ENCODE peak calls at places on chromosome 17, in five cellular contexts. K, H, W, N and C are unnamed samples. For H3K4me1, the result is how much of the 10 kb centered on the place peaks cover.

GRCh38 chr17:66538776-66539175 is 236.4 kb downstream of the PRKCA start:
- DNase-seq in N (no peak), W (no peak), K (no peak), H (no peak), C (no peak)

GRCh38 chr17:975321-975982 is 4.1 kb downstream of the NXN start:
- DNase-seq in N (no peak), K (no peak), W (no peak), H (no peak), C (peak)

GRCh38 chr17:7922499-7923289 is 6.6 kb upstream of the RNF227 start:
- DNase-seq in H (peak), N (peak), K (peak), W (peak), C (peak)

GRCh38 chr17:42845918-42846593 is 1.7 kb downstream of the AOC2 start:
- DNase-seq in H (no peak), K (no peak), W (no peak), N (no peak), C (no peak)

GRCh38 chr17:49003557-49004511 is 6.6 kb downstream of the IGF2BP1 start:
- DNase-seq in K (no peak), N (no peak), H (peak), W (no peak), C (no peak)

GRCh38 chr17:38443356-38444026 is 15.2 kb downstream of the ARHGAP23 start:
- DNase-seq in N (no peak), K (no peak), W (no peak), H (no peak), C (peak)

GRCh38 chr17:1143573-1143972 is 36.2 kb downstream of the ABR start:
- DNase-seq in N (no peak), W (no peak), H (peak), K (no peak), C (no peak)

GRCh38 chr17:2393954-2394749 is 6.7 kb downstream of the MNT start:
- DNase-seq in K (no peak), H (peak), W (no peak), N (no peak), C (no peak)

GRCh38 chr17:81844327-81844851 is 9.5 kb upstream of the PPP1R27 start:
- DNase-seq in H (no peak), W (no peak), K (no peak), N (no peak), C (no peak)

GRCh38 chr17:21278304-21279197 is 6.0 kb upstream of the MAP2K3 start:
- DNase-seq in N (no peak), H (no peak), W (no peak), K (peak), C (peak)

GRCh38 chr17:55859518-55859917 is 108.7 kb downstream of the PCTP start:
- DNase-seq in W (no peak), H (no peak), K (no peak), N (no peak), C (no peak)

GRCh38 chr17:39231587-39232551 is 6.1 kb upstream of the STAC2 start:
- DNase-seq in N (no peak), W (no peak), K (peak), H (peak), C (peak)

GRCh38 chr17:73194514-73195222 is 1.8 kb downstream of the COG1 start:
- DNase-seq in H (no peak), N (no peak), K (no peak), W (no peak), C (no peak)

GRCh38 chr17:42554250-42555121 is 1.8 kb downstream of the HSD17B1 start:
- DNase-seq in H (peak), N (peak), W (no peak), K (peak), C (peak)

GRCh38 chr17:64653325-64653984 is 8.7 kb downstream of the SMURF2 start:
- DNase-seq in H (no peak), W (no peak), K (no peak), N (no peak), C (no peak)

GRCh38 chr17:39623356-39623950 is 3.3 kb upstream of the PPP1R1B start:
- DNase-seq in N (peak), H (peak), W (peak), K (peak), C (peak)

GRCh38 chr17:18074566-18075272 is 13.0 kb upstream of the DRG2 start:
- DNase-seq in K (no peak), N (no peak), H (no peak), W (no peak), C (no peak)

GRCh38 chr17:9259419-9259818 is 238.1 kb downstream of the NTN1 start:
- DNase-seq in W (no peak), N (no peak), H (no peak), K (no peak), C (no peak)

GRCh38 chr17:42039794-42040763 is 10.3 kb downstream of the C17orf113 start:
- DNase-seq in K (no peak), W (no peak), N (no peak), H (no peak), C (no peak)

GRCh38 chr17:31112001-31112661 is 17.4 kb downstream of the NF1 start:
- DNase-seq in W (no peak), H (no peak), K (no peak), N (no peak), C (no peak)

GRCh38 chr17:12983986-12984932 is 33.6 kb downstream of the ELAC2 start:
- DNase-seq in K (no peak), W (peak), H (no peak), N (peak), C (no peak)

GRCh38 chr17:63275318-63275967 is 170.7 kb downstream of the CYB561 start:
- DNase-seq in K (no peak), H (no peak), N (no peak), W (no peak), C (no peak)

GRCh38 chr17:34171245-34171818 is 83.8 kb upstream of the CCL2 start:
- DNase-seq in W (no peak), H (peak), K (peak), N (peak), C (peak)

GRCh38 chr17:40063034-40063765 is 435 bp downstream of the THRA start:
- DNase-seq in N (peak), H (peak), W (no peak), K (peak), C (peak)

GRCh38 chr17:17201907-17202306 is 4.2 kb downstream of the PLD6 start:
- DNase-seq in K (no peak), W (no peak), N (no peak), H (no peak), C (no peak)

GRCh38 chr17:63133489-63133888 is 167.5 kb downstream of the TANC2 start:
- DNase-seq in N (no peak), K (no peak), H (no peak), W (no peak), C (no peak)

GRCh38 chr17:59154335-59154720 is 658 bp downstream of the SKA2 start:
- DNase-seq in W (no peak), K (peak), N (peak), H (peak), C (peak)

GRCh38 chr17:3695129-3695722 is 729 bp downstream of the P2RX5 start:
- DNase-seq in W (no peak), H (no peak), N (no peak), K (no peak), C (no peak)

GRCh38 chr17:41322264-41322902 is 6.9 kb upstream of the KRTAP17-1 start:
- DNase-seq in W (no peak), H (peak), K (no peak), N (no peak), C (no peak)

GRCh38 chr17:3557768-3558583 is at the start of gene TRPV3:
- DNase-seq in W (no peak), N (peak), H (no peak), K (peak), C (no peak)

GRCh38 chr17:42249681-42250446 is 26.3 kb downstream of the STAT5B start:
- DNase-seq in K (no peak), H (no peak), W (no peak), N (no peak), C (no peak)

GRCh38 chr17:78391051-78391431 is 12.6 kb downstream of the PGS1 start:
- DNase-seq in W (no peak), H (no peak), N (no peak), K (no peak), C (no peak)

GRCh38 chr17:63439682-63440081 is 6.4 kb downstream of the CYB561 start:
- DNase-seq in K (no peak), W (no peak), N (no peak), H (no peak), C (no peak)

GRCh38 chr17:81652901-81653771 is 3.2 kb downstream of the PDE6G start:
- DNase-seq in H (peak), W (no peak), K (no peak), N (no peak), C (no peak)

GRCh38 chr17:42179335-42179734 is 1.6 kb downstream of the KCNH4 start:
- DNase-seq in H (no peak), K (no peak), N (no peak), W (no peak), C (no peak)

DNA sequence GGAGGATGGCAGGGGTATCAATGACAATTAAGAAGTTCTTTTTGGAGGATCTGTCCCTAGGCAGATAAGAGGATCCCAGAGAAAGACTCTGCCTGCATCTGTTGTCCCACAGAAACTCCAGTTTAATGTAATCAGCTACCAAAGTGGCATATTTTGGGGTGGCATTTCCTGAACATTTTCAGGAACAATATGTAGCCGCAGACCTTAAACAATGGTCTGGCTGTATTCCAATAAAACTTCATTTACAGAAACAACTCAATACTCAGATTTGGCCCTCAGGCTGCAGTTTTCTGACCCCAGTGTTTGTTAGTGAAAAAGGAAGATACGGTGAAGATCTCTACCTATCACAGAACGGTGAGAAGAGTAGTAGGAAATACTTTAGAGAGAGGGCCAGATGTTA is 46.1 kb downstream of the KCNJ16 start:
- DNase-seq in H (no peak), K (no peak), N (no peak), W (no peak), C (no peak)
- H3K4me1 ChIP-seq in H (under half), K (under half), N (under half), W (under half), C (under half)

DNA sequence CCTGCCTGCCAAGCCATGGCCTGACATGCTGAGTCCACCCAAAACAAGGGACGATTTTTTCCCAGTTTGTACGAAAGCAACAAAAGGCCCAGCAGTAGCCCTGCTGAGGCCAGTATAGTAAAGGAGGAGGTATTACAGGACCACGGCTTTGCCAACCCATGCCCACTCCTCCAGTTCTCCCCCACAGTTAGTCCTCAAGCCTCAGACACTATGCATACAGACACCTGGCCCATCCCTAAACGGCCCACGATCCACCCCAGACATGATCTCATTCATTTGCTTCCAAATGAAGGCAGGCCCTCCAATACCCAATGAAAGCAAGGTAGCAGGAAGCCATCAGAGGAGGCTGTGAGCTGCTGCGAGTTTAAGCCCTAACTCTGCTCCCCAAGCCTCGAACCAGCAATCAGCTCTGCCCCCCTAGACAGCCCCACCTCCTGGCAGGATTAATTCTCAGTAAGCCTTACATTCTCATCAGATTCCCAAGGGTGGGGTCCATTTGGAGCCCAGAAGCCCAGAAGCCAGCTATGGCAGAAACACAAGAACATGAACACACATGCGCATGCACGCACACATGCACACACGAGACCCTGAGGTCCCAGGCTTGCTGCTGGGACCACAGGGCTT is 4.9 kb downstream of the HDAC5 start:
- DNase-seq in N (no peak), W (no peak), H (peak), K (no peak), C (no peak)
- H3K4me1 ChIP-seq in N (under half), W (under half), H (under half), K (half or more), C (half or more)

GRCh38 chr17:57953703-57954420 is 1.4 kb downstream of the CUEDC1 start:
- DNase-seq in W (no peak), N (no peak), K (no peak), H (peak), C (no peak)
- H3K4me1 ChIP-seq in W (under half), N (under half), K (half or more), H (under half), C (half or more)

GRCh38 chr17:45046536-45047125 is 4.8 kb downstream of the DCAKD start:
- DNase-seq in W (no peak), N (no peak), H (no peak), K (no peak), C (no peak)
- H3K4me1 ChIP-seq in W (under half), N (under half), H (under half), K (half or more), C (under half)

GRCh38 chr17:68461122-68461539 is 3.8 kb upstream of the WIPI1 start:
- DNase-seq in N (no peak), W (no peak), H (no peak), K (no peak), C (no peak)
- H3K4me1 ChIP-seq in N (under half), W (under half), H (under half), K (under half), C (under half)

DNA sequence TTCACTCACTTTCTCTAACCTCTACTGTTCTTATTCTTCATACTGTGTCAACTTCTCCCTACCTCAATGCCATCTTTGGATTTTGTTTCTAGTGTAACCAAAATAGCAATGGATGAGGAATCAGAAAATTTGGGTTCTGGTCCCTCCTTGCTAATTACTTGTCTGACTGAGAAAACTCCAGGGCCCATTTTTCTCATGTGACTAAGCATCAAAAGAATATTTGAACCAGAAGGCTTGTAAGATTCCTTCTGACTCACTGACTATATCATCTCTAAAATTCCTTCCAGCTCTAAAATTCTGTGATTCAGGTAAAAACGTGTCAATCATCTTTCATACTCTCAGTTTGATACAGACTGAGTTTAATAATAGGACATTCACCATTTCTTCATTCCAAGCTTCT is 57.9 kb downstream of the BRIP1 start:
- DNase-seq in K (no peak), W (no peak), N (no peak), H (no peak), C (no peak)
- H3K4me1 ChIP-seq in K (under half), W (under half), N (under half), H (under half), C (under half)

GRCh38 chr17:29718446-29719039 is 95.8 kb upstream of the CORO6 start:
- DNase-seq in W (no peak), N (no peak), K (no peak), H (peak), C (no peak)

GRCh38 chr17:29720471-29720990 is 97.8 kb upstream of the CORO6 start:
- DNase-seq in H (no peak), N (no peak), W (no peak), K (no peak), C (no peak)

GRCh38 chr17:29723283-29724047 is 100.8 kb upstream of the CORO6 start:
- DNase-seq in H (no peak), K (no peak), N (no peak), W (no peak), C (no peak)

GRCh38 chr17:29719469-29719868 is 96.8 kb upstream of the CORO6 start:
- DNase-seq in N (no peak), K (no peak), H (no peak), W (no peak), C (no peak)

DNA sequence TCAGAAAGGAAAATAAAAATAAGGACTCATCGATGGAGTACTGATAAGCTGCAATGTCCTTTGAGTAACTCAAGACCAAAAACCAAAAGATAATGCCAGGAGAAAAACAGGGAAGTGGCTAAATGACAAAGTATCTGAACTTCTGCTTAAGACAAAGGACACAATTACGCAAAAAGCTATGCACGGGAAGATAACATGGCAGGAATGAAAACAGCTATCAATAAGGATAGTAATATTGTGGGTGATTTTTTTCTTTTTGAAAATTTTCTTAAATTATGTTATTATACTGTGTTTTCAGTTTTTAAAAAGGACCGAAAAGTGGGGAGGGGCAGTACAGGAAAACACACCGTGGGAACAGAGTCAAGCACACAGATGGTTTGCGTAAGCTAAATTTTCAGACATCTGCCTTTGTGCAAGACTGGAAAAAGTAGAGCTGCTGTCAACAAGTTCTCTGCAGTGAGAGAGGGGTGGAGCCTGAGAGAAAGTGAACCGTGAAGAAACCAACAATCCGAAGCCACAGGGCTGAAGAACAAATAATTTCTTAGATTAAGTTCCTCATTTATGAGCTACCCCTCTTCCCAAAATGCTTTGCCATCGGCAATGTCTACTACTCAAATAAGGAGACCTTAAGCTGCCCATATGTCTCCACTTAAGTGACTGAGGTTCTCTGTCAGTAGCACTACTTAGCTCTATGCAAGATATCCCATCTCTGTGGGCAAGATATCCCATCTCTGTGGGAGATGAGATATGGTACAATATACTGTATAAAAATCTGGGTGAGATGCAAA is 99.9 kb upstream of the CORO6 start:
- DNase-seq in H (no peak), N (peak), W (no peak), K (no peak), C (no peak)
- H3K4me1 ChIP-seq in H (under half), N (under half), W (under half), K (under half), C (half or more)

DNA sequence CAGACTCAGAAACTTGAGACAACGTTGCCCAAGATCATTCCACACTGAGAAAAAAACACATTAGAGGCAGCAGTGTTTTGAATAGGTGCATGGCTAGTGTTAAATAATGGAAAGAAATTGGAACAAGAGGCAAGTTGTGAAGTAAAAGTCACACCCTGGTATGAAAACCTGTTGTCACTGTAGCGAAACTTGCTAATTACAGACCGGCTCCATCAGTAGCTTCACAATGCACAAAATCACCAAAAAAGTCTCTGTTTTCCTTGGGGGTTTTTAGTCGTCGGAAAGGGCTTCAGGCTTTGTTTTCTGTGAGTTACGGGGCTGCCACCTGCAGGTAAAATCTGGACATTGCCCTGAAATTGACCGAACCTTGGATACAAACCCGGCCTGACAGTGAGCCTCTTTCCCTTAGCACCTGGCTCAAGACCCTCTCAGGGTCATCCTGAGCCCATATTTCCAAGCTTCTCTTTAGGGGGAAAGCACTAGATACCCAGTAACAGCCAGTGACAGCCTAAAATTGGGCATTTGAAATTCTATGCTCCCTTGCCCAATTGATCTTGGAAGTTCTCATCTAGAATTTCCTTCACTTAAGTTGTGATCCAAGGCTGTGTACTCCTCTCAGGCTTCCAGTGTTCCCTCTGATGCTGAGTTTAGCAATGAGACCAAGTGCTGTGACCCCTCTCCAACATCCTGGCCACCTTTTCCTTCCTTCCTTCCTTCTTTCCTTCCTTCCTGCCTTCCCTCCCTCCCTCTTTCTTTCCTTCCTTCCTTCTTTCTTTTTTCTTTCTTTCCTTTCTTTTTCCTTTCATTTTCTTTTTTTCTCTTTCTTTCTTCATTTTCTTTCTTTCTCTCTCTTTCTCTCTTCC is 7.2 kb upstream of the GRB2 start:
- DNase-seq in H (peak), N (peak), K (peak), W (no peak), C (no peak)
- H3K4me1 ChIP-seq in H (under half), N (under half), K (under half), W (under half), C (under half)